ENCODE peak calls at places on chromosomes 2 and 18, in four cellular contexts. H is OCI-LY7, T is neuronal stem cell, Y is transverse colon. O is an unnamed sample.

GRCh38 chr18:36527740-36528455 is 230.4 kb downstream of the FHOD3 start:
- DNase-seq in H (no peak), T (no peak), Y (no peak), O (no peak)

GRCh38 chr2:20611077-20611843 is 39.6 kb downstream of the HS1BP3 start:
- DNase-seq in H (no peak), T (no peak), Y (peak; percentile 58), O (peak; percentile 31)

GRCh38 chr18:50297621-50298442 is 10.3 kb upstream of the CXXC1 start:
- DNase-seq in H (peak; percentile 75), T (peak; percentile 51), Y (peak; percentile 88), O (peak; percentile 64)

GRCh38 chr2:38497670-38498037 is 105.1 kb downstream of the HNRNPLL start:
- DNase-seq in H (no peak), T (no peak), Y (no peak), O (no peak)

GRCh38 chr2:144330951-144331651 is 188.8 kb downstream of the ZEB2 start:
- DNase-seq in H (peak; percentile 33), T (no peak), Y (no peak), O (peak; percentile 6)

GRCh38 chr18:3297025-3297984 is 35.4 kb downstream of the MYL12B start:
- DNase-seq in H (peak; percentile 97), T (peak; percentile 78), Y (peak; percentile 93), O (peak; percentile 95)

GRCh38 chr2:240411261-240412160 is 24.0 kb upstream of the GPC1 start:
- DNase-seq in H (no peak), T (no peak), Y (no peak), O (no peak)

GRCh38 chr2:31221549-31221948 is 4.2 kb upstream of the CAPN14 start:
- DNase-seq in H (no peak), T (no peak), Y (no peak), O (no peak)

GRCh38 chr2:28327963-28328922 is 64.4 kb upstream of the FOSL2 start:
- DNase-seq in H (no peak), T (no peak), Y (no peak), O (no peak)

GRCh38 chr2:169933124-169933711 is 106.0 kb downstream of the UBR3 start:
- DNase-seq in H (peak; percentile 33), T (no peak), Y (no peak), O (no peak)

GRCh38 chr2:229909090-229909489 is 12.7 kb downstream of the TRIP12 start:
- DNase-seq in H (no peak), T (no peak), Y (no peak), O (no peak)

GRCh38 chr2:239776441-239777033 is 248.6 kb downstream of the NDUFA10 start:
- DNase-seq in H (no peak), T (no peak), Y (no peak), O (peak; percentile 9)

GRCh38 chr2:189446780-189447179 is 5.5 kb downstream of the WDR75 start:
- DNase-seq in H (no peak), T (no peak), Y (no peak), O (no peak)

GRCh38 chr2:219611866-219612604 is 14.4 kb downstream of the STK11IP start:
- DNase-seq in H (no peak), T (no peak), Y (no peak), O (no peak)

GRCh38 chr2:234273887-234274584 is 222.8 kb downstream of the ARL4C start:
- DNase-seq in H (no peak), T (no peak), Y (no peak), O (peak; percentile 61)

GRCh38 chr2:54550523-54550922 is 94.4 kb downstream of the SPTBN1 start:
- DNase-seq in H (no peak), T (no peak), Y (no peak), O (no peak)

GRCh38 chr18:2589345-2590060 is 18.1 kb downstream of the NDC80 start:
- DNase-seq in H (no peak), T (no peak), Y (no peak), O (peak; percentile 25)

GRCh38 chr2:48694143-48694542 is 61.4 kb downstream of the LHCGR start:
- DNase-seq in H (no peak), T (peak; percentile 14), Y (no peak), O (no peak)

GRCh38 chr2:6823111-6823510 is 42.6 kb downstream of the CMPK2 start:
- DNase-seq in H (no peak), T (no peak), Y (no peak), O (no peak)

GRCh38 chr2:169406891-169407290 is 44.6 kb upstream of the LRP2 start:
- DNase-seq in H (no peak), T (no peak), Y (no peak), O (no peak)

GRCh38 chr2:33476100-33476792 is at the start of gene RASGRP3:
- DNase-seq in H (peak; percentile 81), T (peak; percentile 18), Y (peak; percentile 81), O (peak; percentile 40)

GRCh38 chr2:98623657-98624056 is 15.3 kb downstream of the UNC50 start:
- DNase-seq in H (peak; percentile 35), T (no peak), Y (no peak), O (no peak)

GRCh38 chr2:63399171-63399570 is 189.1 kb downstream of the WDPCP start:
- DNase-seq in H (no peak), T (no peak), Y (no peak), O (no peak)

GRCh38 chr2:46344696-46345095 is 47.5 kb downstream of the EPAS1 start:
- DNase-seq in H (no peak), T (no peak), Y (no peak), O (no peak)

GRCh38 chr18:616380-616995 is 19.7 kb downstream of the CLUL1 start:
- DNase-seq in H (peak; percentile 46), T (no peak), Y (no peak), O (no peak)

GRCh38 chr2:202545523-202545922 is 89.2 kb upstream of the FAM117B start:
- DNase-seq in H (no peak), T (no peak), Y (no peak), O (no peak)

GRCh38 chr2:27118525-27119329 is at the start of gene CGREF1:
- DNase-seq in H (no peak), T (no peak), Y (peak; percentile 32), O (no peak)

GRCh38 chr2:136381722-136382633 is 264.0 kb upstream of the CXCR4 start:
- DNase-seq in H (peak; percentile 96), T (no peak), Y (peak; percentile 71), O (peak; percentile 75)

GRCh38 chr2:27264753-27265535 is 2.1 kb upstream of the SLC30A3 start:
- DNase-seq in H (peak; percentile 71), T (peak; percentile 73), Y (peak; percentile 66), O (peak; percentile 63)

GRCh38 chr2:26011609-26011989 is 22.3 kb upstream of the RAB10 start:
- DNase-seq in H (no peak), T (no peak), Y (no peak), O (no peak)
- H3K27ac ChIP-seq in H (no peak overlapping the region), T (peak overlapping the region; percentile 52), Y (no peak overlapping the region), O (no peak overlapping the region)

DNA sequence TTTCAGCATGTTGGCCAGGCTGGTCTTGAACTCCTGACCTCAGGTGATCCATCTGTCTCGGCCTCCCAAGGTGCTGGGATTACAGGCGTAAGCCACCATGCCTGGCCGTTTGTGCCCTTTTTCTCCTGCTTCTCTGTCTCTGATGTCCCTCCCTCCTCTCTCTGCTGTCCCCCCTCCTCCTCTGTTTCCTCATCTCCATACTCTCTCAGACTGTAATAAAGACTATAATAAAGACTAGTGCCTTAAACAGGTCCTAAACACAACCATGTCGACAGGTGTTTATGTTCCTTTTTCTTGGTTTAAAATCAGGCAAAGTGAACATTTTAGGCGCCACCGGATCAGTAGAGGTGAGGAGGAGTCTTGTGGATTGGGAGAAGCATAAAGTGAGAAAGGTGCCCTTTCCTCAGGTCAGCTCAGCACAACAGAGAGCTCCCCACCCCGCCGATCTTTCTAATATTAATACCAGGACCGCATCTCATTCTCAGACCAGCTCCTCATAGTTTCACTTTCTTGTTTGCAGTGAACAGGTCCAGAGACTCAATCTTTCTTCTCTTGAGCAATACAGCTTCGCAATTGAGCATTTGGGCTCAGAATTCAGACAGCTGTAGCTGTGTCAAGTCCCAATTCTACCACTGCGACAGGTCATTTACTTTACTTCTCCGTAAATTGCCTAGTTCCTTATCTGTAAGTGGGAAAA is 23.7 kb downstream of the TIMM21 start:
- DNase-seq in H (no peak), T (no peak), Y (no peak), O (no peak)
- H3K4me3 ChIP-seq in H (no peak overlapping the region), T (no peak overlapping the region), Y (no peak overlapping the region), O (no peak overlapping the region)

DNA sequence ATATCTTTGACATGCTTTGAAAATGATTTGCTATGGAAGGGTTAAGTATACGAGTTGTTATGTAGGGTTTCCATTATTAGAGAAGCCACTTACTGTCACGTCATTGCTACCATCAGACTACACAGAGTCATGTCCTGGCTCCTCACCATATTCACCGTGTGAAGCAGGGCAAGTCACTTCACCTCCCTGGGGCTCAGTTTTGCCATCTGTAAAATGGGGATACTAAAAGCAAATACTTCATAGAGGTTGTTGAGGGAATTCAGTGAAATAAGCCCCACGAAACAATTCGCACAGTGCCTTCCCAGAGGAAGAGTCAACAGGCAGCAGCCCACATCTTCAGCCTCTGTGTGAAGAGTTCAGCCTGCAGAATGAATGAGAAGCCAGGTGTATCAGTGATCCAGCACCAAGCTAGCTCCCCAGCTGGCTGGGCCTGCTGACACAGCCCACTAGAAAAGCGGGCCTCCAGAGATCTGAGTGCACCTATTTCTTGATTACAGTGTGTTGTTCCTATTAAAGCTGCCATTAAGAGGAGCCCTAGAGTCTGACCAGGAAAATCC is 3.4 kb downstream of the DIPK1C start:
- DNase-seq in H (no peak), T (no peak), Y (no peak), O (no peak)
- H3K27ac ChIP-seq in H (no peak overlapping the region), T (peak overlapping the region; percentile 92), Y (no peak overlapping the region), O (no peak overlapping the region)

GRCh38 chr2:119233326-119234020 is 9.8 kb downstream of the STEAP3 start:
- DNase-seq in H (no peak), T (no peak), Y (no peak), O (no peak)
- H3K4me3 ChIP-seq in H (no peak overlapping the region), T (no peak overlapping the region), Y (no peak overlapping the region), O (no peak overlapping the region)

GRCh38 chr2:237708961-237709360 is 81.6 kb downstream of the LRRFIP1 start:
- DNase-seq in H (no peak), T (no peak), Y (no peak), O (no peak)

GRCh38 chr2:237714690-237715458 is 83.7 kb upstream of the RBM44 start:
- DNase-seq in H (no peak), T (no peak), Y (no peak), O (no peak)

GRCh38 chr2:237711458-237712150 is 84.2 kb downstream of the LRRFIP1 start:
- DNase-seq in H (no peak), T (no peak), Y (no peak), O (no peak)

GRCh38 chr2:237715459-237715947 is 83.1 kb upstream of the RBM44 start:
- DNase-seq in H (no peak), T (no peak), Y (peak; percentile 70), O (no peak)

GRCh38 chr2:237712477-237713377 is 85.3 kb downstream of the LRRFIP1 start:
- DNase-seq in H (no peak), T (no peak), Y (no peak), O (no peak)
- H3K27ac ChIP-seq in H (no peak overlapping the region), T (no peak overlapping the region), Y (no peak overlapping the region), O (no peak overlapping the region)

GRCh38 chr2:133492719-133493366 is 75.4 kb downstream of the NCKAP5 start:
- DNase-seq in H (no peak), T (no peak), Y (no peak), O (no peak)
- H3K4me3 ChIP-seq in H (no peak overlapping the region), T (no peak overlapping the region), Y (no peak overlapping the region), O (no peak overlapping the region)

GRCh38 chr18:34493566-34494358 is 216.3 kb upstream of the DTNA start:
- DNase-seq in H (no peak), T (peak; percentile 40), Y (no peak), O (no peak)
- H3K27ac ChIP-seq in H (no peak overlapping the region), T (no peak overlapping the region), Y (peak overlapping the region; percentile 69), O (no peak overlapping the region)

GRCh38 chr2:47501374-47502200 is 98.6 kb downstream of the MSH2 start:
- DNase-seq in H (no peak), T (no peak), Y (no peak), O (no peak)
- H3K4me3 ChIP-seq in H (no peak overlapping the region), T (no peak overlapping the region), Y (no peak overlapping the region), O (no peak overlapping the region)

GRCh38 chr2:60440761-60441160 is 112.7 kb downstream of the BCL11A start:
- DNase-seq in H (no peak), T (no peak), Y (no peak), O (no peak)
- H3K27ac ChIP-seq in H (no peak overlapping the region), T (no peak overlapping the region), Y (no peak overlapping the region), O (no peak overlapping the region)